ENCODE peak calls at places on chromosomes 2 and 18, in six cellular contexts. V is upper lobe of right lung, B is GM12865, E is lung, X is heart right ventricle, G is mucosa of descending colon. Y is an unnamed sample.

GRCh38 chr2:159755788-159756187 is 42.2 kb downstream of the CD302 start:
- DNase-seq in V (no peak), B (no peak), E (no peak), X (no peak), G (no peak), Y (no peak)

GRCh38 chr2:239275871-239276812 is 124.7 kb downstream of the HDAC4 start:
- DNase-seq in V (peak), B (no peak), E (no peak), X (peak), G (peak), Y (no peak)

GRCh38 chr2:224357098-224357901 is 44.6 kb downstream of the FAM124B start:
- DNase-seq in V (no peak), B (peak), E (peak), X (peak), G (no peak), Y (peak)

GRCh38 chr2:110852541-110853263 is 120.3 kb downstream of the ACOXL start:
- DNase-seq in V (no peak), B (no peak), E (no peak), X (no peak), G (no peak), Y (no peak)

GRCh38 chr18:29147944-29148343 is 971.0 kb upstream of the CDH2 start:
- DNase-seq in V (no peak), B (no peak), E (no peak), X (no peak), G (no peak), Y (no peak)

GRCh38 chr2:11342561-11343343 is 1.7 kb downstream of the ROCK2 start:
- DNase-seq in V (no peak), B (peak), E (peak), X (no peak), G (no peak), Y (peak)

GRCh38 chr18:45014047-45014501 is 333.4 kb downstream of the SETBP1 start:
- DNase-seq in V (no peak), B (no peak), E (no peak), X (no peak), G (no peak), Y (no peak)

GRCh38 chr2:23454501-23455120 is 69.6 kb downstream of the KLHL29 start:
- DNase-seq in V (no peak), B (no peak), E (no peak), X (no peak), G (no peak), Y (no peak)

GRCh38 chr18:74182335-74182734 is 34.0 kb downstream of the TIMM21 start:
- DNase-seq in V (no peak), B (no peak), E (no peak), X (no peak), G (no peak), Y (no peak)

GRCh38 chr2:11558206-11558886 is 24.5 kb downstream of the GREB1 start:
- DNase-seq in V (peak), B (no peak), E (no peak), X (peak), G (no peak), Y (no peak)